ENCODE peak calls at places on chromosome 10, in five cellular contexts. J, S, V, M and I are unnamed samples.

GRCh38 chr10:129953541-129954031 is 10.5 kb downstream of the EBF3 start:
- DNase-seq in J (no peak), S (no peak), V (no peak), M (no peak), I (no peak)

GRCh38 chr10:48759113-48759901 is 74.6 kb downstream of the WDFY4 start:
- DNase-seq in J (no peak), S (no peak), V (no peak), M (no peak), I (no peak)

GRCh38 chr10:72574636-72575035 is 51.2 kb downstream of the MICU1 start:
- DNase-seq in J (no peak), S (no peak), V (no peak), M (no peak), I (no peak)

GRCh38 chr10:123027861-123028260 is 19.1 kb downstream of the ACADSB start:
- DNase-seq in J (no peak), S (peak; percentile 14), V (no peak), M (no peak), I (peak; percentile 26)

GRCh38 chr10:25017247-25017590 is 807 bp downstream of the THNSL1 start:
- DNase-seq in J (no peak), S (peak; percentile 13), V (no peak), M (no peak), I (no peak)

GRCh38 chr10:130902471-130902870 is 409.1 kb downstream of the TCERG1L start:
- DNase-seq in J (no peak), S (no peak), V (no peak), M (no peak), I (no peak)

GRCh38 chr10:122149607-122150505 is 121.2 kb upstream of the BTBD16 start:
- DNase-seq in J (no peak), S (no peak), V (no peak), M (no peak), I (no peak)

GRCh38 chr10:27433976-27434375 is 70.1 kb upstream of the RAB18 start:
- DNase-seq in J (no peak), S (no peak), V (no peak), M (no peak), I (no peak)

GRCh38 chr10:24465124-24465874 is 256.4 kb downstream of the KIAA1217 start:
- DNase-seq in J (no peak), S (peak; percentile 91), V (no peak), M (no peak), I (peak; percentile 35)

GRCh38 chr10:10630281-10630680 is 387.4 kb upstream of the CELF2 start:
- DNase-seq in J (peak; percentile 57), S (no peak), V (no peak), M (no peak), I (no peak)

GRCh38 chr10:34351161-34351560 is 463.9 kb downstream of the PARD3 start:
- DNase-seq in J (no peak), S (peak; percentile 33), V (no peak), M (no peak), I (no peak)

GRCh38 chr10:49776851-49777250 is 14.7 kb upstream of the OGDHL start:
- DNase-seq in J (no peak), S (no peak), V (no peak), M (no peak), I (no peak)

GRCh38 chr10:114499630-114500190 is 95.4 kb upstream of the AFAP1L2 start:
- DNase-seq in J (no peak), S (no peak), V (no peak), M (no peak), I (no peak)

GRCh38 chr10:119090026-119090808 is 9.6 kb upstream of the EIF3A start:
- DNase-seq in J (no peak), S (no peak), V (no peak), M (no peak), I (no peak)

GRCh38 chr10:4306871-4307270 is 519.1 kb upstream of the AKR1E2 start:
- DNase-seq in J (no peak), S (no peak), V (no peak), M (no peak), I (no peak)

GRCh38 chr10:68154211-68154497 is 44.9 kb downstream of the MYPN start:
- DNase-seq in J (peak; percentile 70), S (peak; percentile 85), V (peak; percentile 53), M (no peak), I (no peak)

GRCh38 chr10:34780818-34781380 is 34.2 kb downstream of the PARD3 start:
- DNase-seq in J (peak; percentile 34), S (peak; percentile 63), V (no peak), M (no peak), I (no peak)

GRCh38 chr10:84946984-84947383 is 618.6 kb downstream of the CCSER2 start:
- DNase-seq in J (no peak), S (no peak), V (no peak), M (no peak), I (no peak)

GRCh38 chr10:115956225-115957009 is 316.6 kb downstream of the GFRA1 start:
- DNase-seq in J (no peak), S (peak; percentile 50), V (no peak), M (no peak), I (no peak)

GRCh38 chr10:124575107-124576035 is 113.7 kb downstream of the LHPP start:
- DNase-seq in J (no peak), S (no peak), V (no peak), M (no peak), I (no peak)

GRCh38 chr10:72567421-72567820 is 58.5 kb downstream of the MICU1 start:
- DNase-seq in J (no peak), S (peak; percentile 28), V (no peak), M (no peak), I (no peak)

GRCh38 chr10:12919574-12919973 is 81.9 kb downstream of the CCDC3 start:
- DNase-seq in J (no peak), S (no peak), V (no peak), M (no peak), I (no peak)

GRCh38 chr10:23359692-23360380 is 15.2 kb upstream of the C10orf67 start:
- DNase-seq in J (no peak), S (no peak), V (no peak), M (no peak), I (peak; percentile 85)

GRCh38 chr10:105398202-105398601 is 757.1 kb downstream of the SORCS3 start:
- DNase-seq in J (no peak), S (no peak), V (no peak), M (no peak), I (no peak)

GRCh38 chr10:105774881-105775280 is 1133.8 kb downstream of the SORCS3 start:
- DNase-seq in J (no peak), S (no peak), V (no peak), M (no peak), I (no peak)

GRCh38 chr10:73648975-73649829 is 6.6 kb downstream of the SYNPO2L start:
- DNase-seq in J (peak; percentile 97), S (peak; percentile 49), V (no peak), M (no peak), I (peak; percentile 89)

GRCh38 chr10:110762109-110762848 is 109.4 kb upstream of the PDCD4 start:
- DNase-seq in J (no peak), S (no peak), V (no peak), M (no peak), I (no peak)

GRCh38 chr10:74738543-74738942 is 87.9 kb upstream of the KAT6B start:
- DNase-seq in J (no peak), S (no peak), V (no peak), M (no peak), I (no peak)

GRCh38 chr10:77531441-77532001 is 106.1 kb downstream of the KCNMA1 start:
- DNase-seq in J (no peak), S (peak; percentile 92), V (no peak), M (no peak), I (peak; percentile 42)

GRCh38 chr10:52146766-52147165 is 167.3 kb upstream of the DKK1 start:
- DNase-seq in J (no peak), S (peak; percentile 59), V (no peak), M (no peak), I (no peak)

GRCh38 chr10:104937528-104937927 is 296.4 kb downstream of the SORCS3 start:
- DNase-seq in J (peak; percentile 28), S (peak; percentile 7), V (no peak), M (no peak), I (no peak)

GRCh38 chr10:11865561-11865960 is 42.4 kb downstream of the PROSER2 start:
- DNase-seq in J (no peak), S (no peak), V (no peak), M (no peak), I (no peak)

GRCh38 chr10:11794566-11794965 is 28.6 kb upstream of the PROSER2 start:
- DNase-seq in J (peak; percentile 49), S (no peak), V (no peak), M (no peak), I (no peak)

GRCh38 chr10:87635498-87636312 is 24.0 kb upstream of the PAPSS2 start:
- DNase-seq in J (peak; percentile 96), S (peak; percentile 85), V (no peak), M (no peak), I (peak; percentile 71)

GRCh38 chr10:83536426-83536825 is 602.9 kb upstream of the GHITM start:
- DNase-seq in J (no peak), S (no peak), V (no peak), M (no peak), I (peak; percentile 41)

GRCh38 chr10:96270564-96270963 is 805 bp downstream of the BLNK start:
- DNase-seq in J (no peak), S (no peak), V (no peak), M (no peak), I (no peak)
- H3K4me3 ChIP-seq in J (no peak overlapping the region), S (no peak overlapping the region), V (no peak overlapping the region), M (no peak overlapping the region), I (no peak overlapping the region)

GRCh38 chr10:89327803-89328441 is at the start of gene IFIT3:
- DNase-seq in J (peak; percentile 72), S (peak; percentile 96), V (no peak), M (no peak), I (peak; percentile 47)
- H2BK5ac ChIP-seq in J (peak within 1 kb of the TSS; percentile 70), S (peak within 1 kb of the TSS; percentile 98), V (peak within 1 kb of the TSS; percentile 92), M (no peak within 1 kb of the TSS), I (no peak within 1 kb of the TSS)

GRCh38 chr10:103186128-103186527 is 6.9 kb downstream of the NT5C2 start:
- DNase-seq in J (no peak), S (no peak), V (no peak), M (no peak), I (no peak)

GRCh38 chr10:103192089-103192450 is 1.0 kb downstream of the NT5C2 start:
- DNase-seq in J (no peak), S (no peak), V (no peak), M (no peak), I (no peak)

GRCh38 chr10:103192451-103193106 is 493 bp downstream of the NT5C2 start:
- DNase-seq in J (peak; percentile 92), S (peak; percentile 75), V (peak; percentile 77), M (peak; percentile 67), I (peak; percentile 88)

GRCh38 chr10:103184615-103185014 is 8.5 kb downstream of the NT5C2 start:
- DNase-seq in J (no peak), S (no peak), V (no peak), M (no peak), I (no peak)

DNA sequence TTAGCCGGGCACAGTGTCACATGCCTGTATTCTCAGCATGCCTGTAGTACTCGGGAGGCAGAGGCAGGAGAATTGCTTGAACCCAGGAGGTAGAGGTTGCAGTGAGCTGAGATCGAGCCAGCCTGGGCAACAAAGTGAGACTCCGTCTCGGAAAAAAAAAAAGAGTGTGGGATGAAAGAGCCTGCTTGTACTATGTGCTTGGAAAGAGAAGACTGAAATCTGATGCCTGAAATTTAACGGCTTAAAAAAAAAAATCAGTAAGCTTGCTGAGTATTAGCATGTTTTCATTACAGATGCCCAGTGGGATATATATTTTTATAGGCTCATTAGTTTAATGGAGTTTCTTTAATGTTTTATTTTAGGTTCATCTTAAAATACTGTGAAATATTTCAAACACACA is 4.2 kb downstream of the NT5C2 start:
- DNase-seq in J (no peak), S (peak; percentile 59), V (no peak), M (no peak), I (no peak)
- H3K4me1 ChIP-seq in J (peaks cover 6% of the 10 kb centered on the region), S (peaks cover 19% of the 10 kb centered on the region), V (peaks cover 13% of the 10 kb centered on the region), M (peaks cover 9% of the 10 kb centered on the region), I (peaks cover 4% of the 10 kb centered on the region)

GRCh38 chr10:62014510-62014909 is 113.0 kb downstream of the ARID5B start:
- DNase-seq in J (no peak), S (no peak), V (no peak), M (no peak), I (peak; percentile 56)
- H3K4me3 ChIP-seq in J (no peak overlapping the region), S (no peak overlapping the region), V (no peak overlapping the region), M (no peak overlapping the region), I (no peak overlapping the region)